ENCODE peak calls at places on chromosomes 2 and 18, in seven cellular contexts. L, T, N, J, V, O and M are unnamed samples.

GRCh38 chr2:235940330-235940729 is 227.9 kb downstream of the GBX2 start:
- DNase-seq in L (peak; percentile 60), J (peak; percentile 31), V (no peak), O (no peak), N (no peak), T (peak; percentile 98), M (peak; percentile 83)

GRCh38 chr18:75754433-75754832 is 326.9 kb upstream of the SMIM21 start:
- DNase-seq in T (no peak), V (no peak), L (no peak), N (no peak), O (no peak), J (no peak), M (no peak)

GRCh38 chr2:143034292-143035074 is 94.7 kb upstream of the ARHGAP15 start:
- DNase-seq in L (peak; percentile 43), J (peak; percentile 72), T (peak; percentile 89), N (peak; percentile 80), V (peak; percentile 86), O (peak; percentile 44), M (peak; percentile 94)

GRCh38 chr2:16318474-16319195 is 347.0 kb downstream of the CYRIA start:
- DNase-seq in J (no peak), L (no peak), T (no peak), N (no peak), V (no peak), O (no peak), M (no peak)

GRCh38 chr18:51162617-51163016 is 34.9 kb downstream of the MEX3C start:
- DNase-seq in N (no peak), O (no peak), V (no peak), L (no peak), J (no peak), T (no peak), M (no peak)

GRCh38 chr2:53312721-53313120 is 454.9 kb upstream of the CHAC2 start:
- DNase-seq in N (no peak), V (no peak), T (no peak), O (no peak), L (no peak), J (no peak), M (no peak)

GRCh38 chr2:223590964-223591363 is 11.2 kb downstream of the SCG2 start:
- DNase-seq in N (no peak), O (no peak), L (no peak), T (peak; percentile 25), V (no peak), J (no peak), M (peak; percentile 51)

GRCh38 chr2:20419752-20420151 is 27.1 kb upstream of the RHOB start:
- DNase-seq in J (no peak), V (no peak), O (no peak), T (no peak), N (no peak), L (no peak), M (no peak)

GRCh38 chr2:100752628-100753333 is 67.2 kb upstream of the NPAS2 start:
- DNase-seq in T (peak; percentile 95), N (no peak), O (no peak), J (peak; percentile 87), L (peak; percentile 64), V (no peak), M (peak; percentile 94)

GRCh38 chr2:164066095-164066494 is 330.3 kb upstream of the FIGN start:
- DNase-seq in L (no peak), V (no peak), O (no peak), T (no peak), N (no peak), J (no peak), M (no peak)

GRCh38 chr2:85602476-85603234 is at the start of gene TMEM150A:
- DNase-seq in T (peak; percentile 92), L (no peak), J (peak; percentile 74), N (peak; percentile 88), O (peak; percentile 84), V (peak; percentile 93), M (peak; percentile 97)

GRCh38 chr2:237547841-237548416 is 18.4 kb upstream of the PRLH start:
- DNase-seq in V (no peak), N (no peak), T (no peak), J (no peak), O (no peak), L (no peak), M (no peak)

GRCh38 chr18:74715306-74715705 is 117.6 kb downstream of the ZNF407 start:
- DNase-seq in N (no peak), V (peak; percentile 57), O (no peak), L (no peak), T (no peak), J (no peak), M (no peak)

GRCh38 chr2:171541202-171541884 is 19.1 kb downstream of the CYBRD1 start:
- DNase-seq in T (no peak), V (no peak), L (no peak), J (no peak), O (no peak), N (no peak), M (no peak)

GRCh38 chr2:231890896-231891513 is 35.2 kb downstream of the NPPC start:
- DNase-seq in J (no peak), N (peak; percentile 13), T (no peak), L (no peak), V (no peak), O (no peak), M (no peak)

GRCh38 chr2:175575346-175576258 is 394.1 kb upstream of the ATP5MC3 start:
- DNase-seq in T (no peak), N (no peak), V (no peak), J (no peak), O (no peak), L (no peak), M (no peak)

GRCh38 chr18:42113529-42114191 is 158.6 kb downstream of the PIK3C3 start:
- DNase-seq in J (peak; percentile 47), T (peak; percentile 56), L (peak; percentile 17), O (no peak), V (no peak), N (no peak), M (peak; percentile 72)

GRCh38 chr2:229798446-229799147 is 84.2 kb upstream of the DNER start:
- DNase-seq in L (no peak), V (peak; percentile 4), T (peak; percentile 30), O (no peak), J (peak; percentile 10), N (no peak), M (peak; percentile 73)

GRCh38 chr2:140154271-140154670 is 1374.1 kb upstream of the NXPH2 start:
- DNase-seq in V (no peak), T (no peak), O (no peak), L (no peak), N (no peak), J (no peak), M (no peak)